ENCODE peak calls at places on chromosomes 1 and 21, in four cellular contexts. Q, C, B and O are unnamed samples.

GRCh38 chr1:16167331-16168143 is 11.7 kb upstream of the EPHA2 start:
- DNase-seq in C (peak), B (no peak), Q (peak), O (no peak)

GRCh38 chr1:31795801-31796621 is 19.8 kb downstream of the SPOCD1 start:
- DNase-seq in Q (no peak), B (no peak), C (peak), O (peak)

GRCh38 chr1:40034869-40035268 is 5.7 kb upstream of the CAP1 start:
- DNase-seq in Q (no peak), B (no peak), C (no peak), O (no peak)

GRCh38 chr21:27171704-27172103 is 204.8 kb upstream of the ADAMTS5 start:
- DNase-seq in Q (no peak), C (peak), B (no peak), O (peak)

GRCh38 chr1:53349968-53350852 is 22.3 kb upstream of the LRP8 start:
- DNase-seq in Q (no peak), C (no peak), B (no peak), O (no peak)

GRCh38 chr1:18643154-18644012 is 12.7 kb downstream of the PAX7 start:
- DNase-seq in B (no peak), C (peak), Q (peak), O (no peak)

GRCh38 chr1:201480231-201481003 is 11.4 kb upstream of the PHLDA3 start:
- DNase-seq in B (peak), Q (peak), C (peak), O (peak)

GRCh38 chr1:84721152-84721551 is 30.9 kb upstream of the SSX2IP start:
- DNase-seq in C (peak), Q (no peak), B (no peak), O (peak)

GRCh38 chr1:32998997-32999396 is 34.4 kb upstream of the RNF19B start:
- DNase-seq in Q (no peak), C (no peak), B (peak), O (no peak)

GRCh38 chr1:100038401-100039306 is 68.9 kb downstream of the SLC35A3 start:
- DNase-seq in B (peak), Q (peak), C (peak), O (peak)

GRCh38 chr1:100582943-100583342 is 45.0 kb downstream of the GPR88 start:
- DNase-seq in C (no peak), Q (no peak), B (no peak), O (no peak)

GRCh38 chr1:195664628-195665027 is 943.6 kb downstream of the KCNT2 start:
- DNase-seq in B (no peak), C (peak), Q (no peak), O (peak)

GRCh38 chr1:32784817-32785216 is 32.3 kb downstream of the YARS1 start:
- DNase-seq in Q (peak), B (no peak), C (no peak), O (no peak)

GRCh38 chr1:110153407-110153950 is 3.2 kb downstream of the SLC6A17 start:
- DNase-seq in Q (no peak), B (no peak), C (no peak), O (no peak)

GRCh38 chr1:117318456-117318855 is 48.8 kb upstream of the MAN1A2 start:
- DNase-seq in Q (no peak), C (no peak), B (no peak), O (no peak)

GRCh38 chr1:201888282-201889033 is at the start of gene SHISA4:
- DNase-seq in C (peak), Q (no peak), B (peak), O (peak)

GRCh38 chr1:1000357-1001056 is 610 bp upstream of the HES4 start:
- DNase-seq in B (peak), C (peak), Q (peak), O (peak)

GRCh38 chr1:209805875-209806760 is at the start of gene IRF6:
- DNase-seq in C (peak), Q (peak), B (peak), O (peak)

GRCh38 chr1:82269466-82269865 is 468.7 kb downstream of the ADGRL2 start:
- DNase-seq in C (peak), B (no peak), Q (no peak), O (no peak)

GRCh38 chr1:230509281-230509977 is 83.3 kb upstream of the PGBD5 start:
- DNase-seq in C (peak), B (no peak), Q (no peak), O (peak)

GRCh38 chr1:238469146-238469601 is 578.5 kb upstream of the ZP4 start:
- DNase-seq in Q (no peak), B (no peak), C (peak), O (peak)

GRCh38 chr1:156498447-156499193 is 2.0 kb downstream of the MEF2D start:
- DNase-seq in C (no peak), Q (no peak), B (peak), O (peak)

GRCh38 chr1:205537386-205538018 is 33.0 kb downstream of the CDK18 start:
- DNase-seq in B (no peak), C (no peak), Q (no peak), O (peak)